ENCODE peak calls at places on chromosomes 5 and 9, in six cellular contexts. One of them, this sample, is unnamed.

GRCh38 chr9:2109066-2109650 is 94.0 kb downstream of the SMARCA2 start:
- DNase-seq in NCI-H748 treated with DMSO at 0.1 percent for 48 hours: no peak
- DNase-seq in fibroblast of pulmonary artery: no peak
- DNase-seq in astrocyte of the spinal cord: peak
- DNase-seq in HTR-8/SVneo: no peak
- DNase-seq in epithelial cell of prostate: no peak
- DNase-seq in this sample: no peak

GRCh38 chr9:136678034-136678433 is 9.2 kb downstream of the AGPAT2 start:
- DNase-seq in astrocyte of the spinal cord: no peak
- DNase-seq in fibroblast of pulmonary artery: no peak
- DNase-seq in epithelial cell of prostate: no peak
- DNase-seq in NCI-H748 treated with DMSO at 0.1 percent for 48 hours: no peak
- DNase-seq in HTR-8/SVneo: no peak
- DNase-seq in this sample: no peak

GRCh38 chr9:6488395-6488794 is 75.4 kb downstream of the UHRF2 start:
- DNase-seq in astrocyte of the spinal cord: no peak
- DNase-seq in HTR-8/SVneo: no peak
- DNase-seq in NCI-H748 treated with DMSO at 0.1 percent for 48 hours: no peak
- DNase-seq in fibroblast of pulmonary artery: no peak
- DNase-seq in epithelial cell of prostate: no peak
- DNase-seq in this sample: no peak

GRCh38 chr9:27632254-27632653 is 59.0 kb upstream of the C9orf72 start:
- DNase-seq in HTR-8/SVneo: no peak
- DNase-seq in epithelial cell of prostate: peak
- DNase-seq in NCI-H748 treated with DMSO at 0.1 percent for 48 hours: no peak
- DNase-seq in astrocyte of the spinal cord: no peak
- DNase-seq in fibroblast of pulmonary artery: no peak
- DNase-seq in this sample: no peak

GRCh38 chr5:135245521-135246499 is 153.2 kb downstream of the MACROH2A1 start:
- DNase-seq in NCI-H748 treated with DMSO at 0.1 percent for 48 hours: no peak
- DNase-seq in fibroblast of pulmonary artery: peak
- DNase-seq in astrocyte of the spinal cord: peak
- DNase-seq in epithelial cell of prostate: no peak
- DNase-seq in HTR-8/SVneo: no peak
- DNase-seq in this sample: no peak

GRCh38 chr5:76781775-76782174 is 37.1 kb upstream of the F2RL1 start:
- DNase-seq in fibroblast of pulmonary artery: no peak
- DNase-seq in astrocyte of the spinal cord: no peak
- DNase-seq in NCI-H748 treated with DMSO at 0.1 percent for 48 hours: no peak
- DNase-seq in HTR-8/SVneo: no peak
- DNase-seq in epithelial cell of prostate: no peak
- DNase-seq in this sample: no peak

GRCh38 chr5:15719784-15720183 is 219.8 kb downstream of the FBXL7 start:
- DNase-seq in NCI-H748 treated with DMSO at 0.1 percent for 48 hours: no peak
- DNase-seq in epithelial cell of prostate: peak
- DNase-seq in fibroblast of pulmonary artery: peak
- DNase-seq in HTR-8/SVneo: no peak
- DNase-seq in astrocyte of the spinal cord: no peak
- DNase-seq in this sample: peak

GRCh38 chr9:76161546-76161945 is 232.7 kb downstream of the RFK start:
- DNase-seq in NCI-H748 treated with DMSO at 0.1 percent for 48 hours: no peak
- DNase-seq in epithelial cell of prostate: no peak
- DNase-seq in astrocyte of the spinal cord: peak
- DNase-seq in HTR-8/SVneo: no peak
- DNase-seq in fibroblast of pulmonary artery: peak
- DNase-seq in this sample: no peak

GRCh38 chr9:85067792-85068191 is 398.3 kb downstream of the NTRK2 start:
- DNase-seq in NCI-H748 treated with DMSO at 0.1 percent for 48 hours: no peak
- DNase-seq in fibroblast of pulmonary artery: no peak
- DNase-seq in astrocyte of the spinal cord: no peak
- DNase-seq in HTR-8/SVneo: no peak
- DNase-seq in epithelial cell of prostate: no peak
- DNase-seq in this sample: no peak

GRCh38 chr5:154138701-154139100 is 51.8 kb upstream of the GALNT10 start:
- DNase-seq in epithelial cell of prostate: no peak
- DNase-seq in NCI-H748 treated with DMSO at 0.1 percent for 48 hours: no peak
- DNase-seq in HTR-8/SVneo: no peak
- DNase-seq in astrocyte of the spinal cord: no peak
- DNase-seq in fibroblast of pulmonary artery: peak
- DNase-seq in this sample: no peak

GRCh38 chr5:14660836-14661235 is 3.7 kb upstream of the OTULIN start:
- DNase-seq in epithelial cell of prostate: no peak
- DNase-seq in HTR-8/SVneo: no peak
- DNase-seq in astrocyte of the spinal cord: no peak
- DNase-seq in fibroblast of pulmonary artery: no peak
- DNase-seq in NCI-H748 treated with DMSO at 0.1 percent for 48 hours: no peak
- DNase-seq in this sample: no peak